ENCODE peak calls at places on chromosomes 12 and 14, in five cellular contexts. N is fibroblast of lung, X is choroid plexus epithelial cell, K is HL-60, U is foreskin fibroblast. F is an unnamed sample.

GRCh38 chr14:71666579-71667145 is 265.6 kb upstream of the RGS6 start:
- DNase-seq in N (no peak), X (peak), K (no peak), U (no peak), F (no peak)

GRCh38 chr12:55996715-55997534 is at the start of gene SUOX:
- DNase-seq in N (peak), X (peak), K (peak), U (peak), F (peak)

GRCh38 chr12:112714166-112714565 is 77.4 kb upstream of the RPH3A start:
- DNase-seq in N (no peak), X (no peak), K (no peak), U (no peak), F (no peak)

GRCh38 chr12:49588281-49588680 is 17.2 kb downstream of the FAM186B start:
- DNase-seq in N (no peak), X (no peak), K (peak), U (no peak), F (no peak)

GRCh38 chr14:91354221-91354916 is 63.3 kb downstream of the CCDC88C start:
- DNase-seq in N (no peak), X (no peak), K (no peak), U (no peak), F (no peak)

GRCh38 chr12:28583771-28584261 is 393.6 kb downstream of the CCDC91 start:
- DNase-seq in N (peak), X (peak), K (peak), U (peak), F (peak)

GRCh38 chr12:62700091-62700490 is 233.5 kb downstream of the MON2 start:
- DNase-seq in N (no peak), X (peak), K (no peak), U (no peak), F (no peak)

GRCh38 chr12:70982286-70982685 is 61.7 kb upstream of the PTPRR start:
- DNase-seq in N (peak), X (peak), K (no peak), U (no peak), F (no peak)

DNA sequence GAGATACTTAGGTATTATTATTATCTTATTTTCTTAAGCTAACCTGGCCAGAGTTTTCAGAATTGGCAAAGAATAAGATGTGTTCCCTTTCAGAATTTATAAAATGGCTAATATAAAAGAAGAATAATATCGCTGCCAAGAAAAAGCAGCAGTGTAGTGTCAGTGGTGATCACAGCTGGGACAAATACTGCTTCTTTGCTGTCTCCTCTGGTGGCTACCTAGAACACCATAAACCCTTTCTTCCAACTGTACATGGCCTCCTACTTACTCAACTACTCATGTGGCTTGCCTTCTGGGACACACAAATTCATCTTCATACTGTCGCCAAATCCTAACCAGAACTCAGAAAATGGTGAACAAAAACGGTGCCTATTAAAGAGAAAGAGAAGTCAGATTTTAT is 72.7 kb downstream of the MED13L start:
- DNase-seq in N (no peak), X (no peak), K (no peak), U (no peak), F (no peak)
- H3K4me3 ChIP-seq in N (no peak), X (no peak), K (no peak), U (no peak), F (no peak)

DNA sequence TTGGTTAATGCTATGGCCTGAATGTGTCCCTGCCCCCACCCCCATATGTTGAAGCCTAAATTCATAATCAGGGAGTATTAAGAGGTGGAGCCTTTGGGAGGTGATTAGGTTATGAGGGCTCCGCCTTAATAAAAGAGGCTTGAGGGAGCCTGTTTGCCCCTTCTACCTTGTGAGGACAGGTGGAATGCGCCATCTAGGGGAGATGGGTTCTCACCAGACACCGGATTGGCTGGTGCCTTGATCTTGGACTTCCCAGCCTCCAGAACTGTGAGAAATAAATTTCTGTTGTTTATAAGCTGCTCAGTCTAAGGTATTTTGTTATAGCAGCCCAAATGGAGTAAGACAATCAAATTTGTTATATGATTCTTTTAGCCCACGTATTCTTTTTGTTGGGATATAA is 148.3 kb downstream of the PTCSC3 start:
- DNase-seq in N (no peak), X (no peak), K (no peak), U (no peak), F (no peak)
- TF ChIP-seq CTCF in N (no peak), X (no peak), K (no peak), U (no peak), F (peak)

DNA sequence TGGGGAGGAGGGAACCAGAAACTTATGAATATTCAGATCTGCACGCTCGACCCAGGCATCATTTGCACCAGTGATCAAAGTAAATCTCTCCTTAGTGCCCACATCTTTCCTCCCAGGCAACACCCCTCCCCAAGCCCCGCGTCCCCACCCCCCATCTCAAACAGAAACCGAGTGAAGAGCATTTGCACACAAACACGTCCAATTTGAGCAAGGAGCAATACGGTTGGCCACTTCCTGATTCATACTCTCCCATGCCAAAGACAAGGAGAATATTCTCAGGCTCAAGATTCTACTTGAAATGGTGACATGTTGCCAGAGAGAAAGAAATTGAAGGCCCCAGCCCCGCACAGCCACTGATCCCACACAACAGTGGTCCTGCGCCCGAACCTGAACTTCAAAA is 7.1 kb downstream of the FOXN3 start:
- DNase-seq in N (no peak), X (no peak), K (no peak), U (no peak), F (no peak)
- H3K4me3 ChIP-seq in N (no peak), X (no peak), K (no peak), U (no peak), F (no peak)

GRCh38 chr14:21987937-21988336 is 314.3 kb upstream of the OR4E1 start:
- DNase-seq in N (peak), X (peak), K (peak), U (no peak), F (no peak)

GRCh38 chr14:21991130-21991529 is 317.5 kb upstream of the OR4E1 start:
- DNase-seq in N (no peak), X (no peak), K (no peak), U (no peak), F (no peak)

GRCh38 chr14:21989090-21989489 is 315.5 kb upstream of the OR4E1 start:
- DNase-seq in N (no peak), X (no peak), K (no peak), U (no peak), F (no peak)

GRCh38 chr14:21988413-21988812 is 314.8 kb upstream of the OR4E1 start:
- DNase-seq in N (no peak), X (no peak), K (no peak), U (no peak), F (no peak)

DNA sequence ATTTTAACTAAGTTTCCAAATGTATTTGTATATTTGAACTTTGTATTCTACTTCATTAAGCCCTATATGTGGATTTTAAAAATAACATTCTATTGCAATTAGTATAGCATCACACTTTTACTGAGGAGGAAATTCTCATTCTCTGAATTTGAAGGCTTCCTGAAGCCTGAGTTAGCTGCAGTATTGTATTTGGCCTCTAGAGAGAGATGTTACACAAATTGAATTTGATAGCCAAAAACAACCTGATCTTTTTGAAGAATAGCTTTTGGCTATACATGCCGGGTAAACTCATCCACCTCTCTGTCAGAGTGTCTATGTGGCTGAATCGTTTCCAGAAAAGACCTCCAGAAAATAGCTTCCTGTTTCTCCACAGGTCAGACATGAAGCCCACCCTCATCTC is 316.5 kb upstream of the OR4E1 start:
- DNase-seq in N (no peak), X (peak), K (no peak), U (no peak), F (no peak)
- TF ChIP-seq CTCF in N (peak), X (peak), K (peak), U (no peak), F (peak)